ENCODE peak calls at places on chromosome 7, in four cellular contexts. One of them, this sample, is unnamed.
A peak's percentile ranks its signal among the peaks of the same experiment; 100 is the strongest.

GRCh38 chr7:107663196-107663595 is 2.6 kb downstream of the SLC26A4 start:
- DNase-seq in cerebellum: no peak
- DNase-seq in stimulated activated CD4-positive, alpha-beta T cell treated with anti-CD3 and anti-CD28 coated beads, Interleukin-1b, Interleukin-23, amount 100 ng/mL, for 1 hour: no peak
- DNase-seq in LoVo: no peak
- DNase-seq in this sample: no peak

GRCh38 chr7:43531700-43532099 is 51.2 kb upstream of the STK17A start:
- DNase-seq in cerebellum: no peak
- DNase-seq in stimulated activated CD4-positive, alpha-beta T cell treated with anti-CD3 and anti-CD28 coated beads, Interleukin-1b, Interleukin-23, amount 100 ng/mL, for 1 hour: no peak
- DNase-seq in LoVo: no peak
- DNase-seq in this sample: no peak

GRCh38 chr7:124330741-124331407 is 298.0 kb upstream of the TMEM229A start:
- DNase-seq in cerebellum: peak; percentile 13
- DNase-seq in stimulated activated CD4-positive, alpha-beta T cell treated with anti-CD3 and anti-CD28 coated beads, Interleukin-1b, Interleukin-23, amount 100 ng/mL, for 1 hour: no peak
- DNase-seq in LoVo: no peak
- DNase-seq in this sample: no peak

GRCh38 chr7:158812684-158813083 is 16.6 kb downstream of the ESYT2 start:
- DNase-seq in cerebellum: no peak
- DNase-seq in stimulated activated CD4-positive, alpha-beta T cell treated with anti-CD3 and anti-CD28 coated beads, Interleukin-1b, Interleukin-23, amount 100 ng/mL, for 1 hour: peak; percentile 39
- DNase-seq in LoVo: no peak
- DNase-seq in this sample: no peak

GRCh38 chr7:29449569-29450260 is 113.9 kb upstream of the PRR15 start:
- DNase-seq in cerebellum: no peak
- DNase-seq in stimulated activated CD4-positive, alpha-beta T cell treated with anti-CD3 and anti-CD28 coated beads, Interleukin-1b, Interleukin-23, amount 100 ng/mL, for 1 hour: no peak
- DNase-seq in LoVo: peak; percentile 71
- DNase-seq in this sample: no peak

GRCh38 chr7:1644341-1645070 is 25.6 kb upstream of the ELFN1 start:
- DNase-seq in cerebellum: no peak
- DNase-seq in stimulated activated CD4-positive, alpha-beta T cell treated with anti-CD3 and anti-CD28 coated beads, Interleukin-1b, Interleukin-23, amount 100 ng/mL, for 1 hour: no peak
- DNase-seq in LoVo: no peak
- DNase-seq in this sample: no peak

GRCh38 chr7:90211391-90212148 is at the start of gene STEAP2:
- DNase-seq in cerebellum: peak; percentile 83
- DNase-seq in stimulated activated CD4-positive, alpha-beta T cell treated with anti-CD3 and anti-CD28 coated beads, Interleukin-1b, Interleukin-23, amount 100 ng/mL, for 1 hour: no peak
- DNase-seq in LoVo: peak; percentile 98
- DNase-seq in this sample: peak; percentile 91

GRCh38 chr7:53744361-53744760 is 708.9 kb downstream of the POM121L12 start:
- DNase-seq in cerebellum: no peak
- DNase-seq in stimulated activated CD4-positive, alpha-beta T cell treated with anti-CD3 and anti-CD28 coated beads, Interleukin-1b, Interleukin-23, amount 100 ng/mL, for 1 hour: no peak
- DNase-seq in LoVo: no peak
- DNase-seq in this sample: no peak

GRCh38 chr7:149838992-149839408 is 825 bp downstream of the ZNF862 start:
- DNase-seq in cerebellum: no peak
- DNase-seq in stimulated activated CD4-positive, alpha-beta T cell treated with anti-CD3 and anti-CD28 coated beads, Interleukin-1b, Interleukin-23, amount 100 ng/mL, for 1 hour: no peak
- DNase-seq in LoVo: peak; percentile 48
- DNase-seq in this sample: no peak

GRCh38 chr7:18761046-18761445 is 265.5 kb downstream of the HDAC9 start:
- DNase-seq in cerebellum: no peak
- DNase-seq in stimulated activated CD4-positive, alpha-beta T cell treated with anti-CD3 and anti-CD28 coated beads, Interleukin-1b, Interleukin-23, amount 100 ng/mL, for 1 hour: no peak
- DNase-seq in LoVo: no peak
- DNase-seq in this sample: no peak

GRCh38 chr7:5827755-5828154 is 46.3 kb upstream of the RNF216 start:
- DNase-seq in cerebellum: no peak
- DNase-seq in stimulated activated CD4-positive, alpha-beta T cell treated with anti-CD3 and anti-CD28 coated beads, Interleukin-1b, Interleukin-23, amount 100 ng/mL, for 1 hour: no peak
- DNase-seq in LoVo: peak; percentile 31
- DNase-seq in this sample: peak; percentile 43

This sample was measured in endothelial cell.